ENCODE peak calls at places on chromosomes 11 and 22, in eight cellular contexts. T, M, U, K, Y, A, D and W are unnamed samples.
A peak's percentile ranks its signal among the peaks of the same experiment; 100 is the strongest.

GRCh38 chr11:125390949-125391348 is 105.1 kb downstream of the FEZ1 start:
- DNase-seq in T (no peak), M (no peak), U (no peak), K (no peak), Y (no peak), A (no peak), D (no peak), W (no peak)

GRCh38 chr11:102950622-102951081 is 4.9 kb downstream of the MMP13 start:
- DNase-seq in T (no peak), M (no peak), U (no peak), K (no peak), Y (no peak), A (no peak), D (no peak), W (no peak)

GRCh38 chr11:12888525-12889158 is 120.5 kb upstream of the RASSF10 start:
- DNase-seq in T (peak; percentile 88), M (peak; percentile 47), U (peak; percentile 53), K (peak; percentile 90), Y (no peak), A (peak; percentile 91), D (peak; percentile 88), W (peak; percentile 94)

GRCh38 chr11:26704249-26704648 is 17.6 kb downstream of the SLC5A12 start:
- DNase-seq in T (no peak), M (no peak), U (no peak), K (no peak), Y (no peak), A (no peak), D (no peak), W (no peak)

GRCh38 chr22:44074286-44074984 is 50.3 kb downstream of the PARVB start:
- DNase-seq in T (peak; percentile 40), M (no peak), U (no peak), K (no peak), Y (no peak), A (no peak), D (no peak), W (no peak)

GRCh38 chr22:41532908-41533825 is 11.1 kb downstream of the POLR3H start:
- DNase-seq in T (peak; percentile 90), M (peak; percentile 81), U (peak; percentile 76), K (no peak), Y (no peak), A (peak; percentile 82), D (peak; percentile 81), W (peak; percentile 82)

GRCh38 chr11:112539741-112540140 is 279.1 kb upstream of the PLET1 start:
- DNase-seq in T (no peak), M (no peak), U (no peak), K (no peak), Y (no peak), A (no peak), D (no peak), W (no peak)

GRCh38 chr11:26021026-26021425 is 310.9 kb upstream of the ANO3 start:
- DNase-seq in T (no peak), M (no peak), U (no peak), K (no peak), Y (no peak), A (no peak), D (no peak), W (no peak)

GRCh38 chr11:69137148-69137844 is 18.4 kb upstream of the SMIM38 start:
- DNase-seq in T (no peak), M (no peak), U (no peak), K (no peak), Y (no peak), A (peak; percentile 58), D (no peak), W (no peak)